ENCODE peak calls at places on chromosomes 12 and 14, in five cellular contexts. One of them, this sample, is unnamed.

GRCh38 chr12:45008211-45008610 is 42.7 kb downstream of the DBX2 start:
- DNase-seq in GM12878: no peak
- DNase-seq in heart left ventricle: no peak
- DNase-seq in stomach: no peak
- DNase-seq in Peyer's patch: no peak
- DNase-seq in this sample: no peak

GRCh38 chr12:2583642-2584041 is 211.1 kb upstream of the FKBP4 start:
- DNase-seq in GM12878: no peak
- DNase-seq in heart left ventricle: no peak
- DNase-seq in Peyer's patch: peak
- DNase-seq in stomach: no peak
- DNase-seq in this sample: no peak

GRCh38 chr12:570237-570925 is 92.9 kb downstream of the NINJ2 start:
- DNase-seq in Peyer's patch: peak
- DNase-seq in stomach: peak
- DNase-seq in GM12878: no peak
- DNase-seq in heart left ventricle: peak
- DNase-seq in this sample: peak

GRCh38 chr12:65100140-65100539 is 21.0 kb downstream of the WIF1 start:
- DNase-seq in Peyer's patch: no peak
- DNase-seq in heart left ventricle: no peak
- DNase-seq in GM12878: no peak
- DNase-seq in stomach: no peak
- DNase-seq in this sample: no peak

GRCh38 chr14:73237219-73237785 is at the start of gene PAPLN:
- DNase-seq in Peyer's patch: peak
- DNase-seq in stomach: no peak
- DNase-seq in heart left ventricle: no peak
- DNase-seq in GM12878: no peak
- DNase-seq in this sample: no peak

GRCh38 chr12:13000616-13000934 is 510 bp upstream of the HEBP1 start:
- DNase-seq in stomach: no peak
- DNase-seq in heart left ventricle: no peak
- DNase-seq in Peyer's patch: no peak
- DNase-seq in GM12878: no peak
- DNase-seq in this sample: no peak

GRCh38 chr12:116726749-116727148 is 11.1 kb downstream of the SPRING1 start:
- DNase-seq in Peyer's patch: no peak
- DNase-seq in heart left ventricle: no peak
- DNase-seq in GM12878: no peak
- DNase-seq in stomach: no peak
- DNase-seq in this sample: no peak

GRCh38 chr12:79634957-79635471 is 55.8 kb downstream of the PAWR start:
- DNase-seq in Peyer's patch: no peak
- DNase-seq in heart left ventricle: no peak
- DNase-seq in stomach: no peak
- DNase-seq in GM12878: no peak
- DNase-seq in this sample: no peak

GRCh38 chr12:4153343-4153892 is 120.1 kb upstream of the CCND2 start:
- DNase-seq in GM12878: peak
- DNase-seq in stomach: no peak
- DNase-seq in heart left ventricle: no peak
- DNase-seq in Peyer's patch: peak
- DNase-seq in this sample: no peak

GRCh38 chr12:29026419-29026818 is 122.7 kb upstream of the FAR2 start:
- DNase-seq in Peyer's patch: no peak
- DNase-seq in GM12878: no peak
- DNase-seq in stomach: no peak
- DNase-seq in heart left ventricle: no peak
- DNase-seq in this sample: no peak

GRCh38 chr12:108826807-108827721 is 30.3 kb downstream of the SSH1 start:
- DNase-seq in GM12878: no peak
- DNase-seq in Peyer's patch: peak
- DNase-seq in heart left ventricle: no peak
- DNase-seq in stomach: no peak
- DNase-seq in this sample: no peak

GRCh38 chr14:29925736-29926135 is 1.9 kb downstream of the PRKD1 start:
- DNase-seq in stomach: no peak
- DNase-seq in Peyer's patch: no peak
- DNase-seq in GM12878: no peak
- DNase-seq in heart left ventricle: no peak
- DNase-seq in this sample: no peak

GRCh38 chr12:31204995-31205582 is 120.9 kb downstream of the SINHCAF start:
- DNase-seq in heart left ventricle: no peak
- DNase-seq in GM12878: peak
- DNase-seq in stomach: no peak
- DNase-seq in Peyer's patch: no peak
- DNase-seq in this sample: no peak

GRCh38 chr12:38516418-38516817 is 199.8 kb downstream of the ALG10B start:
- DNase-seq in heart left ventricle: no peak
- DNase-seq in GM12878: no peak
- DNase-seq in stomach: no peak
- DNase-seq in Peyer's patch: no peak
- DNase-seq in this sample: no peak

GRCh38 chr12:15268927-15269552 is 47.8 kb upstream of the RERG start:
- DNase-seq in stomach: peak
- DNase-seq in Peyer's patch: no peak
- DNase-seq in GM12878: no peak
- DNase-seq in heart left ventricle: peak
- DNase-seq in this sample: peak

GRCh38 chr14:100610511-100611217 is 23.4 kb upstream of the BEGAIN start:
- DNase-seq in Peyer's patch: peak
- DNase-seq in stomach: no peak
- DNase-seq in heart left ventricle: no peak
- DNase-seq in GM12878: no peak
- DNase-seq in this sample: no peak

GRCh38 chr12:123897221-123897620 is 75.4 kb downstream of the CCDC92 start:
- DNase-seq in Peyer's patch: no peak
- DNase-seq in GM12878: no peak
- DNase-seq in stomach: no peak
- DNase-seq in heart left ventricle: no peak
- DNase-seq in this sample: no peak

GRCh38 chr12:21545557-21545956 is 19.5 kb downstream of the SPX start:
- DNase-seq in Peyer's patch: no peak
- DNase-seq in heart left ventricle: no peak
- DNase-seq in stomach: no peak
- DNase-seq in GM12878: no peak
- DNase-seq in this sample: no peak

GRCh38 chr14:91947196-91948184 is at the start of gene FBLN5:
- DNase-seq in Peyer's patch: peak
- DNase-seq in heart left ventricle: peak
- DNase-seq in stomach: peak
- DNase-seq in GM12878: no peak
- DNase-seq in this sample: peak

GRCh38 chr14:45377201-45377600 is 124.2 kb upstream of the MIS18BP1 start:
- DNase-seq in GM12878: no peak
- DNase-seq in Peyer's patch: no peak
- DNase-seq in stomach: no peak
- DNase-seq in heart left ventricle: no peak
- DNase-seq in this sample: no peak

DNA sequence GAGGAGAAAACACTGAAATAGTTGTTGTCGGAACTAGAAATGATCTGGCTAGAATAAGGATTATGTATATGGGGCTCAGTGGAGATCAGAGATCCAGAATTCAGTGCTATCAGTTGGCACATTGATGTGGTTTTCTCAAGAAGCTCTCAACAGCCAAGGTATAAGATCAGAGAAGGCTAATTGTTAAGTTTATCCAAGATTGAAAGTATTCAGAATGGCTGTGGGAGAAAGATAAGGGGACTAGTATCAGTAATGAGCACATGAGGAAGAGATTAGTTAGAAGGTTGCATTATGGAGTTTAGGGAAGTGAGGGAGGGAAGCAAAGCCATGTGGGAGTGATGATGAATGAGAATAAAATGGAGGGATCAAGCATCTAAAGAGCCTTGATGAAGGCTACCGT is 128.1 kb upstream of the MIS18BP1 start:
- DNase-seq in heart left ventricle: no peak
- DNase-seq in Peyer's patch: no peak
- DNase-seq in stomach: no peak
- DNase-seq in GM12878: no peak
- DNase-seq in this sample: no peak
- H3K27ac ChIP-seq in heart left ventricle: no peak
- H3K27ac ChIP-seq in Peyer's patch: no peak
- H3K27ac ChIP-seq in stomach: no peak
- H3K27ac ChIP-seq in GM12878: no peak
- H3K27ac ChIP-seq in this sample: no peak

DNA sequence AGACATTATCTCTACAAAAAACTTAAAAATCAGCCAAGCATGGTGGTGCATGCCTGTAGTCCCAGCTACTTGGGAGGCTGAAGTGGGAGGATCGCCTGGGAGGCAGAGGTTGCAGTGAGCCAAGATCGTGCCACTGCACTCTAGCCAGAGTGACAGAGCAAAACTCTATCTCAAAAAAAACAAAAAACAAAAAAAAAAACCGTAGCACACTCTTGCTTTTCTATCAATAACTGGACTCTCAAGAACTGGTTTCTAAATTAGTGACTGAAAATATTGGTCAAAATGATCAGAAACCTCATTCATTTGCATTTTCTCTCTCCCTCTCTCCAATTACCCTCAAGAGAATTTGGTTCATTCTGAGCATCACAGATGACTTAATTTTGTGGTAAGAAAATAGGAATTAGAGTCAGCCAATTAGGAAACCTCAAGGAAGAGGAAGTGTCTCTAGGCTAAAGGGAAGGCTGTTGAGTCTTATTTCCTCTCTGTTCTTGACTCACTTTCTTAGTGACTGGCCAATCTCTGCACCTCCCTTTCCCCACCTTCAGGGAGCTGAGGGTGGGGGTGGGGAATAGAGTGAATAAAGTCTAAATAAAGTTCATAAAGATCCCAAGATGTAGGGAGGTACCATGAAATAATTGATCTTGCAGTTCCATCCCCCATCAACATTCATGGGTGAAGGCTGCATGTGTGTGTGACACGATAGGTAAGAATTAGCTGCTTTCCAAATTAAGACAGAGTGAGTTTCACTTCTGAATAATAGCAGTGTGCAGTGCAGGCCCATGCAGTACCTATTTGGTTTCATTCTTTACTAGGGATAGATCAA is 6.8 kb upstream of the PSMA6 start:
- DNase-seq in heart left ventricle: no peak
- DNase-seq in stomach: no peak
- DNase-seq in Peyer's patch: no peak
- DNase-seq in GM12878: peak
- DNase-seq in this sample: no peak
- H3K27ac ChIP-seq in heart left ventricle: no peak
- H3K27ac ChIP-seq in stomach: peak
- H3K27ac ChIP-seq in Peyer's patch: peak
- H3K27ac ChIP-seq in GM12878: peak
- H3K27ac ChIP-seq in this sample: no peak

GRCh38 chr12:56082382-56082781 is 2.4 kb downstream of the ERBB3 start:
- DNase-seq in heart left ventricle: no peak
- DNase-seq in stomach: no peak
- DNase-seq in GM12878: no peak
- DNase-seq in Peyer's patch: no peak
- DNase-seq in this sample: no peak
- H3K27ac ChIP-seq in heart left ventricle: no peak
- H3K27ac ChIP-seq in stomach: peak
- H3K27ac ChIP-seq in GM12878: no peak
- H3K27ac ChIP-seq in Peyer's patch: no peak
- H3K27ac ChIP-seq in this sample: no peak

DNA sequence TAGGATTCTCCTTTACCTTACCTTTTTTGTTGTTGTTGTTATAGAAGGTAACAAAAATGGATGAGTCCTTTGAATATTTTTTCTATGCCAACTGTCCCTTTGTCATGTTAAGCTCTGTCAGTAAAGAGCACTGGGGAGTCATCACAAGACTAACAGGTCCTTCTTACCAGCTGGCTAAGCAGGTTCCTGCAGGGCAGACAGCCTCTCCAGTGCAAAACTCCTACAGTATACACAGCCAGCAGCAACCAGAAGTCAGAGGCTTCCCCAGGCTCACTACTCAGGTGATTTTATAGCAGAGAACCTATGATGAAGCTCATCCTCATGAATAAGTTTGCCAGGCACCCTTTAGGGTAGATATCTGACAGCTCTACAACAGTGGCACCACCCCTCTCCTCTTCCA is 271.1 kb downstream of the RERGL start:
- DNase-seq in heart left ventricle: no peak
- DNase-seq in stomach: no peak
- DNase-seq in GM12878: no peak
- DNase-seq in Peyer's patch: no peak
- DNase-seq in this sample: no peak
- H3K27ac ChIP-seq in heart left ventricle: no peak
- H3K27ac ChIP-seq in stomach: no peak
- H3K27ac ChIP-seq in GM12878: no peak
- H3K27ac ChIP-seq in Peyer's patch: no peak
- H3K27ac ChIP-seq in this sample: no peak

DNA sequence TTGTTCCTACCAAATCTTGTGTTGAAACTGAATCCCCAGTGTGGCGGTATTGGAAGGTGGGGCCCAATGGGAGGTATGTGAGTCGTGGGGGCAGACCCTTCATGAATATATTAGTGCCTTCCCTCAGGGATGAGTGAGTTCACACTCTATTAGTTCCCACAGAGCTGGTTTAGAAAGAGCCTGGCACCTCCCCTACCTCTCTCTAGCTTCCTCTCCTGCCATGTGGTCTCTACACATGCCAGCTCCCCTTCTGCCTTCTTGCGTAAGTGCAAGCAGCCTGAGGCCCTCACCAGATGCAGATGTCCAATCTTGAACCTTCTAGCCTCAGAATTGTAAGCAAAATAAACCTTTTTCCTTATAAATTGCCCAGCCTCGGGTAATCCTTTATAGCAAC is 105.8 kb downstream of the SPTSSA start:
- DNase-seq in stomach: no peak
- DNase-seq in GM12878: no peak
- DNase-seq in Peyer's patch: no peak
- DNase-seq in heart left ventricle: no peak
- DNase-seq in this sample: no peak
- H3K27ac ChIP-seq in stomach: no peak
- H3K27ac ChIP-seq in GM12878: no peak
- H3K27ac ChIP-seq in Peyer's patch: no peak
- H3K27ac ChIP-seq in heart left ventricle: peak
- H3K27ac ChIP-seq in this sample: no peak

DNA sequence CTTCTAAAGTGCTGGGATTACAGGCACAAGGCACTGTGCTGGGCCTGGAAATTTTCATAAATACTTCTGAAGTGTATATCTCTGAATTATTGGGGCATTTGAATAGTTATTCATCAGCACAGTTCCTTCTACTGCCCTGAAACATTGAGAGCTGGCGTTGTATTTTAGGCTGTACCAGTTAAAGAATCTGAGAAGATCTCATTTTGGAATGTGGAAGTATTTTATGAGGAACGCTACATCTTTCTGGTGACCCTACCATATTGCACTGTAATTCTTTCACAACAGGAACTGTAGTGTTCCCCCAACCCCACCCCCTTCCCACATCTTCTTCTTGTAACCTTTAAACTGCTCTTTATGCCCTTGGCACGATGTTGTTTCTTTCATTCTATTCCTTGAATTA is 349.0 kb upstream of the RGS6 start:
- DNase-seq in Peyer's patch: no peak
- DNase-seq in heart left ventricle: no peak
- DNase-seq in GM12878: no peak
- DNase-seq in stomach: no peak
- DNase-seq in this sample: no peak
- H3K27ac ChIP-seq in Peyer's patch: no peak
- H3K27ac ChIP-seq in heart left ventricle: no peak
- H3K27ac ChIP-seq in GM12878: no peak
- H3K27ac ChIP-seq in stomach: peak
- H3K27ac ChIP-seq in this sample: peak